ENCODE peak calls at places on chromosomes 7 and 10, in seven cellular contexts. One of them, this sample, is unnamed.

GRCh38 chr10:124670849-124671248 is 73.3 kb downstream of the FAM53B start:
- DNase-seq in effector memory CD8-positive, alpha-beta T cell: no peak
- DNase-seq in EL: no peak
- DNase-seq in astrocyte of the spinal cord: no peak
- DNase-seq in activated CD4-positive, alpha-beta T cell treated with anti-CD3 and anti-CD28 coated beads, Interleukin-2, amount 10 ng/mL, durations not matched to agents 7 days and 5 days: no peak
- DNase-seq in progenitor cell of endocrine pancreas: no peak
- DNase-seq in HL-60: peak
- DNase-seq in this sample: no peak

GRCh38 chr7:121116399-121116798 is 127.9 kb downstream of the CPED1 start:
- DNase-seq in activated CD4-positive, alpha-beta T cell treated with anti-CD3 and anti-CD28 coated beads, Interleukin-2, amount 10 ng/mL, durations not matched to agents 7 days and 5 days: no peak
- DNase-seq in astrocyte of the spinal cord: no peak
- DNase-seq in progenitor cell of endocrine pancreas: no peak
- DNase-seq in HL-60: no peak
- DNase-seq in effector memory CD8-positive, alpha-beta T cell: no peak
- DNase-seq in EL: peak
- DNase-seq in this sample: no peak

GRCh38 chr10:77111611-77112550 is 525.7 kb downstream of the KCNMA1 start:
- DNase-seq in HL-60: no peak
- DNase-seq in EL: peak
- DNase-seq in activated CD4-positive, alpha-beta T cell treated with anti-CD3 and anti-CD28 coated beads, Interleukin-2, amount 10 ng/mL, durations not matched to agents 7 days and 5 days: peak
- DNase-seq in astrocyte of the spinal cord: peak
- DNase-seq in progenitor cell of endocrine pancreas: no peak
- DNase-seq in effector memory CD8-positive, alpha-beta T cell: no peak
- DNase-seq in this sample: peak

GRCh38 chr10:80454526-80455460 is 683 bp downstream of the TSPAN14 start:
- DNase-seq in activated CD4-positive, alpha-beta T cell treated with anti-CD3 and anti-CD28 coated beads, Interleukin-2, amount 10 ng/mL, durations not matched to agents 7 days and 5 days: no peak
- DNase-seq in EL: no peak
- DNase-seq in progenitor cell of endocrine pancreas: peak
- DNase-seq in effector memory CD8-positive, alpha-beta T cell: no peak
- DNase-seq in astrocyte of the spinal cord: no peak
- DNase-seq in HL-60: no peak
- DNase-seq in this sample: peak

GRCh38 chr10:59895629-59896116 is 10.7 kb downstream of the CCDC6 start:
- DNase-seq in activated CD4-positive, alpha-beta T cell treated with anti-CD3 and anti-CD28 coated beads, Interleukin-2, amount 10 ng/mL, durations not matched to agents 7 days and 5 days: no peak
- DNase-seq in EL: no peak
- DNase-seq in progenitor cell of endocrine pancreas: no peak
- DNase-seq in effector memory CD8-positive, alpha-beta T cell: no peak
- DNase-seq in astrocyte of the spinal cord: no peak
- DNase-seq in HL-60: no peak
- DNase-seq in this sample: no peak

GRCh38 chr10:129725482-129725881 is 238.6 kb downstream of the EBF3 start:
- DNase-seq in effector memory CD8-positive, alpha-beta T cell: no peak
- DNase-seq in progenitor cell of endocrine pancreas: no peak
- DNase-seq in EL: no peak
- DNase-seq in astrocyte of the spinal cord: no peak
- DNase-seq in HL-60: no peak
- DNase-seq in activated CD4-positive, alpha-beta T cell treated with anti-CD3 and anti-CD28 coated beads, Interleukin-2, amount 10 ng/mL, durations not matched to agents 7 days and 5 days: no peak
- DNase-seq in this sample: no peak

GRCh38 chr7:132004528-132004927 is 448.1 kb upstream of the PODXL start:
- DNase-seq in EL: peak
- DNase-seq in astrocyte of the spinal cord: peak
- DNase-seq in progenitor cell of endocrine pancreas: no peak
- DNase-seq in HL-60: no peak
- DNase-seq in effector memory CD8-positive, alpha-beta T cell: no peak
- DNase-seq in activated CD4-positive, alpha-beta T cell treated with anti-CD3 and anti-CD28 coated beads, Interleukin-2, amount 10 ng/mL, durations not matched to agents 7 days and 5 days: no peak
- DNase-seq in this sample: no peak

GRCh38 chr7:30412810-30413504 is 65.6 kb downstream of the NOD1 start:
- DNase-seq in astrocyte of the spinal cord: peak
- DNase-seq in HL-60: no peak
- DNase-seq in progenitor cell of endocrine pancreas: no peak
- DNase-seq in activated CD4-positive, alpha-beta T cell treated with anti-CD3 and anti-CD28 coated beads, Interleukin-2, amount 10 ng/mL, durations not matched to agents 7 days and 5 days: no peak
- DNase-seq in effector memory CD8-positive, alpha-beta T cell: no peak
- DNase-seq in EL: peak
- DNase-seq in this sample: peak

GRCh38 chr7:42198974-42199668 is 37.9 kb downstream of the GLI3 start:
- DNase-seq in EL: peak
- DNase-seq in HL-60: no peak
- DNase-seq in effector memory CD8-positive, alpha-beta T cell: no peak
- DNase-seq in progenitor cell of endocrine pancreas: no peak
- DNase-seq in astrocyte of the spinal cord: peak
- DNase-seq in activated CD4-positive, alpha-beta T cell treated with anti-CD3 and anti-CD28 coated beads, Interleukin-2, amount 10 ng/mL, durations not matched to agents 7 days and 5 days: peak
- DNase-seq in this sample: no peak

GRCh38 chr7:131898418-131898817 is 342.0 kb upstream of the PODXL start:
- DNase-seq in EL: no peak
- DNase-seq in progenitor cell of endocrine pancreas: no peak
- DNase-seq in effector memory CD8-positive, alpha-beta T cell: no peak
- DNase-seq in HL-60: no peak
- DNase-seq in astrocyte of the spinal cord: peak
- DNase-seq in activated CD4-positive, alpha-beta T cell treated with anti-CD3 and anti-CD28 coated beads, Interleukin-2, amount 10 ng/mL, durations not matched to agents 7 days and 5 days: no peak
- DNase-seq in this sample: no peak

GRCh38 chr10:72466018-72466417 is 111.3 kb upstream of the DNAJB12 start:
- DNase-seq in progenitor cell of endocrine pancreas: no peak
- DNase-seq in astrocyte of the spinal cord: no peak
- DNase-seq in HL-60: no peak
- DNase-seq in EL: no peak
- DNase-seq in effector memory CD8-positive, alpha-beta T cell: no peak
- DNase-seq in activated CD4-positive, alpha-beta T cell treated with anti-CD3 and anti-CD28 coated beads, Interleukin-2, amount 10 ng/mL, durations not matched to agents 7 days and 5 days: no peak
- DNase-seq in this sample: no peak

GRCh38 chr7:139644191-139644590 is 120.7 kb downstream of the CLEC2L start:
- DNase-seq in effector memory CD8-positive, alpha-beta T cell: no peak
- DNase-seq in astrocyte of the spinal cord: no peak
- DNase-seq in activated CD4-positive, alpha-beta T cell treated with anti-CD3 and anti-CD28 coated beads, Interleukin-2, amount 10 ng/mL, durations not matched to agents 7 days and 5 days: peak
- DNase-seq in EL: no peak
- DNase-seq in progenitor cell of endocrine pancreas: no peak
- DNase-seq in HL-60: no peak
- DNase-seq in this sample: no peak